ENCODE peak calls at places on chromosomes 2 and 18, in seven cellular contexts. R is vagina, S is GM12892, Z is spleen, U is esophagus muscularis mucosa, D is SK-N-SH, X is breast epithelium. M is an unnamed sample.

GRCh38 chr2:231929961-231930600 is 3.9 kb upstream of the NPPC start:
- DNase-seq in X (peak), R (peak), Z (peak), D (peak), U (peak), S (peak), M (peak)

GRCh38 chr2:26780203-26780760 is 5.6 kb upstream of the CENPA start:
- DNase-seq in U (no peak), S (no peak), R (no peak), D (no peak), X (no peak), Z (no peak), M (no peak)

GRCh38 chr2:18883626-18884456 is 294.5 kb upstream of the NT5C1B start:
- DNase-seq in Z (no peak), X (no peak), S (no peak), U (no peak), D (no peak), R (no peak), M (no peak)

GRCh38 chr2:74513605-74514367 is 464 bp upstream of the TLX2 start:
- DNase-seq in U (no peak), Z (peak), D (no peak), X (no peak), R (no peak), S (no peak), M (no peak)

GRCh38 chr2:46776687-46777327 is 138.8 kb downstream of the MCFD2 start:
- DNase-seq in U (no peak), Z (no peak), D (peak), S (no peak), X (no peak), R (no peak), M (peak)

GRCh38 chr2:33412920-33413319 is 63.5 kb upstream of the RASGRP3 start:
- DNase-seq in Z (no peak), X (no peak), R (no peak), U (no peak), S (no peak), D (peak), M (no peak)

GRCh38 chr2:192029089-192029488 is 165.6 kb downstream of the TMEFF2 start:
- DNase-seq in Z (no peak), D (no peak), R (no peak), U (no peak), S (no peak), X (no peak), M (no peak)

GRCh38 chr2:35228584-35228983 is 1127.0 kb upstream of the CRIM1 start:
- DNase-seq in Z (no peak), R (no peak), X (no peak), D (no peak), U (no peak), S (no peak), M (no peak)

GRCh38 chr2:70123829-70124117 is 36.5 kb downstream of the PCBP1 start:
- DNase-seq in R (no peak), D (no peak), X (no peak), S (no peak), Z (no peak), U (no peak), M (no peak)

DNA sequence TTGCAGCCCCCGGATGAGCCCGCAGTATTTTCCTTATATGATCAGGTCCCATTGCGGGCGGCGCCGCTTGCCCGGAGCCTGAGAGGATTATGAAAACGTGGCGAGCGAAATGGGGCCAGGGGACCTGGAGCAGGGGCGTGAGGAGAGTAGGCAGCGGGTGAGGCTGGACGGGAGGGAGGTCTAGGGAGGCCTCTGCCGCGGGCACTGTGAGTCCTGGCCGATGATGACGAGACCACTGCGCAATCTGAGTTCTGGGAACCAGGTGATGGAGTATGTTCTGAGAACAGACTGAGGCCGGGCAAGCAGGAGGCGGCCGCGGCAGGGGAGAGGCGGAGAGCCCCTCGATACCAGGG is 790 bp upstream of the ACAA2 start:
- DNase-seq in Z (no peak), R (no peak), S (no peak), D (peak), X (peak), U (peak), M (no peak)
- TF ChIP-seq POLR2AphosphoS5 in Z (no peak), R (no peak), S (no peak), D (no peak), X (peak), U (peak), M (peak)

DNA sequence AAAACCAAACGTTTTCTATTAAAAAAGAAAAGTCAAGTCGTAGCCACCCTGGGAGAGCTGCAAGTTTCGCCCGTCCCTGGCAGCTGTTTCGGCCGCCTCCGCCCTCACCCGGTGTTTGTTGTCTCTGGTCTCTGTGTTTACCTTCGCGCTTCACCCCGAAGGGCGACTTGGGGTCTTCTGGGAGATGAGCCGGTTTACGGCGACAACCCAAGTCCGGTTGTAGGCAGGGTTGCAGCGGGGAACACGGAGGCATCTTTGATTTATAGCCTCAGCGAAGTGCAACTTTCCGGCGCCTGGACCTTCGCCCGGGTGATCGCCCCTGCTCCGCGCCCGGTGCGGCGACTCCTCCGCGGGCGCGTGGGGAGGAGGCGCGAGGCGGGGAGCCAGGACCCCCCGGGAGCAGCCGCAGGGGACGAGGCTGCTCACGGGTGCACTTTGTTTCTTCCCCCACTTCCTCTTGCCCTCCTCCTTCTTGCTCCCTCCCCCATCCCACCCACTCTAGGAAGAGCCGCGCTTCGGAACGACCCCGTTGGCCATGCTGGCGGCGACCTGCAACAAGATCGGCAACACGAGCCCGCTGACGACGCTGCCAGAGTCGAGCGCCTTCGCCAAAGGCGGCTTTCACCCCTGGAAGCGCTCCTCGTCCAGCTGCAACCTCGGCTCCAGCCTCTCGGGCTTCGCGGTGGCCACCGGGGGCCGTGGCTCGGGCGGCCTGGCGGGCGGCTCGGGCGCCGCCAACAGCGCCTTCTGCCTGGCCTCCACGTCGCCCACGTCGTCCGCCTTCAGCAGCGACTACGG is 1.1 kb downstream of the SP9 start:
- DNase-seq in Z (no peak), S (no peak), R (no peak), U (no peak), X (no peak), D (peak), M (no peak)
- TF ChIP-seq POLR2AphosphoS5 in Z (no peak), S (no peak), R (no peak), U (no peak), X (no peak), D (no peak), M (no peak)

GRCh38 chr18:5393779-5394178 is 98.3 kb upstream of the ZBTB14 start:
- DNase-seq in X (no peak), S (no peak), R (no peak), D (no peak), Z (no peak), U (no peak), M (no peak)

GRCh38 chr18:5388896-5389295 is 93.4 kb upstream of the ZBTB14 start:
- DNase-seq in Z (no peak), R (no peak), S (no peak), D (no peak), X (no peak), U (no peak), M (no peak)

GRCh38 chr18:5397102-5397501 is 101.6 kb upstream of the ZBTB14 start:
- DNase-seq in U (no peak), D (no peak), R (no peak), S (no peak), X (no peak), Z (no peak), M (no peak)

GRCh38 chr18:5395860-5396448 is 100.4 kb upstream of the ZBTB14 start:
- DNase-seq in S (no peak), U (no peak), R (no peak), X (no peak), Z (no peak), D (no peak), M (no peak)

GRCh38 chr18:5391427-5391826 is 95.9 kb upstream of the ZBTB14 start:
- DNase-seq in R (no peak), Z (no peak), U (no peak), S (no peak), D (no peak), X (no peak), M (no peak)
- TF ChIP-seq POLR2AphosphoS5 in R (no peak), Z (no peak), U (no peak), S (no peak), D (no peak), X (no peak), M (no peak)

DNA sequence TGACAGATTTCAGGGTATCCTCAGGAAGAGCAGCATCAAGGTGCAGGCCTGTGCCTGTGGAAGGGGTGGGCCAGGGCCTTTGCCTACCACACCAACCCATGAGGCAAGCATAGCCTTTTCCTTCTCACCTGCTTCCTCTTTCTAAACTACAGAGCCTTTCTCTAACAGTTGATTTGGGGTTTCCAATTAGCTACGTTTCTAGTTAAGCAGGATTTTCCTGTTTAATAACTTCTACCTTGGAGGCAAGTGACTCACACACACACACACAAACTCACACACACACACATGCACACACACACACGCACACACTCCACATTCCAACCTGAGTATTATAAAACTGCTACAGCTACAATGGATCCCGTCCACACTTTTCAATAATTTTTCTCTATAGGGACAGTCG is 84.9 kb downstream of the SOX11 start:
- DNase-seq in D (no peak), S (no peak), Z (no peak), X (peak), R (no peak), U (no peak), M (no peak)
- TF ChIP-seq POLR2AphosphoS5 in D (no peak), S (no peak), Z (no peak), X (no peak), R (no peak), U (no peak), M (no peak)

GRCh38 chr2:239182981-239183791 is 217.6 kb downstream of the HDAC4 start:
- DNase-seq in U (no peak), Z (peak), X (peak), R (no peak), S (no peak), D (no peak), M (no peak)
- TF ChIP-seq POLR2AphosphoS5 in U (no peak), Z (peak), X (no peak), R (no peak), S (no peak), D (no peak), M (no peak)